ENCODE peak calls at places on chromosomes 4 and X, in five cellular contexts. I is IMR-90, X is cardiac fibroblast, G is body of pancreas, K is lower leg skin. O is an unnamed sample.

GRCh38 chr4:169286562-169287301 is 16.0 kb upstream of the SH3RF1 start:
- DNase-seq in G (no peak), X (no peak), K (no peak), I (peak), O (no peak)

GRCh38 chr4:144531841-144532240 is 114.1 kb upstream of the HHIP start:
- DNase-seq in G (no peak), I (no peak), K (no peak), X (no peak), O (no peak)

GRCh38 chr4:179595671-179596410 is 2153.6 kb upstream of the AGA start:
- DNase-seq in I (peak), X (peak), K (no peak), G (no peak), O (no peak)

GRCh38 chr4:113437124-113437523 is 324.4 kb downstream of the CAMK2D start:
- DNase-seq in X (peak), I (no peak), K (no peak), G (no peak), O (no peak)

GRCh38 chrX:44431206-44431605 is 87.7 kb upstream of the EFHC2 start:
- DNase-seq in I (peak), X (no peak), G (no peak), K (no peak), O (no peak)

GRCh38 chr4:124432500-124432899 is 280.0 kb downstream of the ANKRD50 start:
- DNase-seq in K (no peak), G (no peak), I (peak), X (peak), O (no peak)

GRCh38 chr4:15805583-15806517 is 27.7 kb downstream of the CD38 start:
- DNase-seq in I (peak), X (peak), G (peak), K (no peak), O (peak)

GRCh38 chrX:149881081-149881711 is at the start of gene MAGEA8:
- DNase-seq in K (no peak), I (no peak), G (no peak), X (no peak), O (no peak)

GRCh38 chr4:92121099-92121498 is 182.7 kb upstream of the GRID2 start:
- DNase-seq in I (no peak), K (peak), X (peak), G (peak), O (no peak)

GRCh38 chr4:75675004-75675531 is 1.9 kb upstream of the G3BP2 start:
- DNase-seq in K (no peak), G (no peak), I (no peak), X (peak), O (no peak)

GRCh38 chr4:118282692-118283091 is 70.1 kb downstream of the PRSS12 start:
- DNase-seq in G (peak), I (peak), X (peak), K (no peak), O (no peak)

GRCh38 chrX:135431886-135432285 is 10.1 kb downstream of the SMIM10L2A start:
- DNase-seq in G (no peak), I (no peak), X (no peak), K (no peak), O (no peak)

GRCh38 chr4:8547108-8547911 is 32.9 kb upstream of the GPR78 start:
- DNase-seq in G (peak), I (peak), X (peak), K (peak), O (peak)

GRCh38 chr4:104752337-104752736 is 257.6 kb upstream of the CXXC4 start:
- DNase-seq in I (no peak), G (no peak), X (no peak), K (no peak), O (no peak)

GRCh38 chr4:79920454-79920853 is 152.6 kb downstream of the ANTXR2 start:
- DNase-seq in K (no peak), G (no peak), X (no peak), I (no peak), O (no peak)

GRCh38 chr4:14892563-14892962 is 109.7 kb upstream of the CPEB2 start:
- DNase-seq in I (no peak), G (no peak), K (no peak), X (no peak), O (no peak)

GRCh38 chr4:162403956-162404355 is 240.2 kb upstream of the FSTL5 start:
- DNase-seq in K (no peak), I (no peak), X (no peak), G (no peak), O (no peak)

GRCh38 chr4:107806196-107806595 is 18.5 kb upstream of the SGMS2 start:
- DNase-seq in G (no peak), X (peak), I (no peak), K (no peak), O (no peak)

GRCh38 chr4:110959041-110959643 is 336.3 kb upstream of the PITX2 start:
- DNase-seq in I (peak), G (no peak), X (peak), K (no peak), O (no peak)

GRCh38 chrX:26999634-27000033 is 463.5 kb downstream of the PPP4R3C start:
- DNase-seq in I (no peak), G (no peak), X (no peak), K (no peak), O (no peak)

GRCh38 chr4:2284934-2285664 is 23.2 kb upstream of the MXD4 start:
- DNase-seq in G (no peak), X (peak), I (peak), K (no peak), O (no peak)

GRCh38 chr4:52856802-52857201 is 5.3 kb upstream of the RASL11B start:
- DNase-seq in I (no peak), K (no peak), G (no peak), X (no peak), O (peak)

GRCh38 chr4:6747690-6748068 is 31.7 kb downstream of the BLOC1S4 start:
- DNase-seq in K (no peak), G (no peak), X (no peak), I (no peak), O (no peak)

GRCh38 chr4:77002321-77002720 is 52.8 kb downstream of the SEPTIN11 start:
- DNase-seq in K (no peak), G (no peak), X (peak), I (peak), O (no peak)
- H3K4me3 ChIP-seq in K (no peak), G (no peak), X (no peak), I (no peak), O (no peak)

GRCh38 chr4:133152330-133152791 is 3.3 kb downstream of the PCDH10 start:
- DNase-seq in G (no peak), I (no peak), X (no peak), K (peak), O (no peak)
- H3K4me3 ChIP-seq in G (no peak), I (no peak), X (peak), K (no peak), O (no peak)

DNA sequence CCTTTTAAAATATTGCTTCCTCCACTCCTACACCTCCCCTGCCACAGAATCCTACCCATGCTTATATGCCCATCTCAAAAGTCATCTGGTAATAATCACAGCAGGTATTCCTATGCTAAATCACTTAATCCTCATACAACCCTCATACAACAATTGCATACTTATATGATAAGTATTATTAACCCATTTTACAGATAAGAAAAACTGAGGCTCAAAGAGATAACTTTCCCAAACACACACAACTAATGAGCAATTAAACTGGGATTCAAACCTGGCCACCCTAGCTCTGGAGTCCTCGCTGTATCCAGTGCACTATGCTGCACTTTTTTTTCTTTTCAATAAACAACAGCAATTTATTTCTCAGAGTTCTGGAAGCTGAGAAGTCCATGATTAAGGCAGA is 99.8 kb upstream of the TSPAN5 start:
- DNase-seq in I (no peak), X (no peak), K (no peak), G (no peak), O (no peak)
- H3K4me3 ChIP-seq in I (no peak), X (no peak), K (no peak), G (no peak), O (no peak)

GRCh38 chrX:130108647-130109428 is 1.5 kb downstream of the ELF4 start:
- DNase-seq in I (no peak), X (peak), K (no peak), G (no peak), O (no peak)
- H3K4me3 ChIP-seq in I (peak), X (peak), K (peak), G (no peak), O (no peak)

DNA sequence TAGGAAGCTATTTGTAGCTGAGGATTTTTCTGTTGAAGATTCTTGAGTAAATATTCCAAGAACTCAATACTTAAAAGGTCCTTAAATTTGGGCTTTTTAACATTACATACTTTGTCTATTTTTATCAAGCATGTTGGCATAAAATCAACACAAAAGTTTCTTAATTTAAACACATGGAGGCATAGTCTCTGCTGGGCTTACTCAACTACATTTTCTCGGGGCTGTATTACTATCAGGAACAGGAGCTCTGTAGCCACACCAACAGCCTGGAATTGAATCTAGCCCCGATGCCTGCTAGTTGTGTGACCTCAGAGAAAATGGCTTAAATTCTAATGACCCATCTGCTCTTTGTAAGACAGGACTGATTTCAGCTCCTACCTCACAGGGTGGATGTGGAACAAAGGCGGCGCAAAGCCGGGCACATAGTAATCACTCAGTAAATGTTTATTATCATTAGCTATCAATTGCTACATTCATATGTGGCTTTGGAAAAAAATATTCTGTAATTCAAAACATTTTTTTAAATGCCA is 207.0 kb downstream of the NSUN7 start:
- DNase-seq in K (no peak), G (no peak), I (peak), X (peak), O (no peak)
- H3K4me3 ChIP-seq in K (no peak), G (no peak), I (no peak), X (no peak), O (no peak)

GRCh38 chr4:166088576-166088975 is 215.5 kb downstream of the TLL1 start:
- DNase-seq in X (no peak), I (no peak), K (no peak), G (no peak), O (no peak)
- H3K4me3 ChIP-seq in X (no peak), I (no peak), K (no peak), G (no peak), O (no peak)

GRCh38 chr4:184860018-184860530 is 34.3 kb upstream of the ACSL1 start:
- DNase-seq in I (no peak), X (peak), K (no peak), G (no peak), O (no peak)
- H3K4me3 ChIP-seq in I (no peak), X (no peak), K (no peak), G (no peak), O (no peak)

DNA sequence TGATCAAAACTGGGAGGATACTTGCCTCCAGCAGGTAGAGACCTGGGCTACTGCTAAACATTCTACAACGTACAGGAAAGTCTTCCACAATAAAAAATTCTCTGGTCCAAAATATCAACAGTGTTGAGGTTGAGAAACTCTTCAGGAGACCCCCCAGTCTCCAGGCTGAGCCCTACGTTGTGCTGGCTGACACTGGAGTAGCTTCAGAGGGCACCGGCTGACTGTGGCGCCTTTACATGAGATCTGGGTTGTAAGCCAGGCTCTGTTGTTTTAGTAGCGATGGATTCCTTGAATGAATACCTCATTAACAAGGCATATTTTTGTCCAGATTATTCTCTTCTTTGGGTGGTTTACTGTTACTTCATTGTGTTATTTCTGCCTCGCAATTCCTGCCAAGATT is 1476.3 kb upstream of the TENM3 start:
- DNase-seq in G (no peak), I (no peak), K (no peak), X (no peak), O (no peak)
- H3K4me3 ChIP-seq in G (no peak), I (no peak), K (no peak), X (no peak), O (no peak)

DNA sequence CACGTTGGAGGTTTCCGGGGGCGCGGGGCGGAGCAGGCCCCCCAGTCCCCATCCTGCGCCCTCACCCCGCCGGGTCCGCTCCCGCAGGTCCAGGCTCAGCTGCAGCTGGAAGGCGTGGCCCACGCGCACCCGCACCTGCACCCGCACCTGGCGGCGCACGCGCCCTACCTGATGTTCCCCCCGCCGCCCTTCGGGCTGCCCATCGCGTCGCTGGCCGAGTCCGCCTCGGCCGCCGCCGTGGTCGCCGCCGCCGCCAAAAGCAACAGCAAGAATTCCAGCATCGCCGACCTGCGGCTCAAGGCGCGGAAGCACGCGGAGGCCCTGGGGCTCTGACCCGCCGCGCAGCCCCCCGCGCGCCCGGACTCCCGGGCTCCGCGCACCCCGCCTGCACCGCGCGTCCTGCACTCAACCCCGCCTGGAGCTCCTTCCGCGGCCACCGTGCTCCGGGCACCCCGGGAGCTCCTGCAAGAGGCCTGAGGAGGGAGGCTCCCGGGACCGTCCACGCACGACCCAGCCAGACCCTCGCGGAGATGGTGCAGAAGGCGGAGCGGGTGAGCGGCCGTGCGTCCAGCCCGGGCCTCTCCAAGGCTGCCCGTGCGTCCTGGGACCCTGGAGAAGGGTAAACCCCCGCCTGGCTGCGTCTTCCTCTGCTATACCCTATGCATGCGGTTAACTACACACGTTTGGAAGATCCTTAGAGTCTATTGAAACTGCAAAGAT is 13.9 kb downstream of the SHOX start:
- DNase-seq in X (no peak), I (no peak), G (no peak), K (peak), O (no peak)
- H3K4me3 ChIP-seq in X (no peak), I (no peak), G (no peak), K (no peak), O (no peak)

O was measured in Jurkat, Clone E6-1.